ENCODE peak calls at places on chromosomes 4 and X, in ten cellular contexts. One of them, this sample, is unnamed.
A peak's percentile ranks its signal among the peaks of the same experiment; 100 is the strongest.

GRCh38 chr4:75584067-75584466 is 28.2 kb downstream of the ODAPH start:
- DNase-seq in stomach: no peak
- DNase-seq in transverse colon: no peak
- DNase-seq in uterus: no peak
- DNase-seq in spleen: no peak
- DNase-seq in adrenal gland: no peak
- DNase-seq in NB4: no peak
- DNase-seq in heart left ventricle: no peak
- DNase-seq in Peyer's patch: no peak
- DNase-seq in upper lobe of left lung: peak; percentile 36
- DNase-seq in this sample: no peak

GRCh38 chr4:108192056-108192455 is 23.3 kb upstream of the LEF1 start:
- DNase-seq in heart left ventricle: no peak
- DNase-seq in upper lobe of left lung: no peak
- DNase-seq in adrenal gland: no peak
- DNase-seq in spleen: no peak
- DNase-seq in uterus: no peak
- DNase-seq in NB4: peak; percentile 30
- DNase-seq in stomach: no peak
- DNase-seq in Peyer's patch: no peak
- DNase-seq in transverse colon: no peak
- DNase-seq in this sample: no peak

GRCh38 chrX:57583477-57583876 is 8.3 kb upstream of the ZXDB start:
- DNase-seq in adrenal gland: no peak
- DNase-seq in stomach: no peak
- DNase-seq in upper lobe of left lung: no peak
- DNase-seq in transverse colon: peak; percentile 12
- DNase-seq in heart left ventricle: no peak
- DNase-seq in Peyer's patch: no peak
- DNase-seq in NB4: no peak
- DNase-seq in uterus: no peak
- DNase-seq in spleen: no peak
- DNase-seq in this sample: no peak

GRCh38 chr4:10302096-10302495 is 155.1 kb downstream of the ZNF518B start:
- DNase-seq in NB4: no peak
- DNase-seq in heart left ventricle: no peak
- DNase-seq in uterus: no peak
- DNase-seq in adrenal gland: no peak
- DNase-seq in spleen: no peak
- DNase-seq in transverse colon: no peak
- DNase-seq in stomach: no peak
- DNase-seq in Peyer's patch: no peak
- DNase-seq in upper lobe of left lung: no peak
- DNase-seq in this sample: no peak

GRCh38 chr4:139265654-139266053 is 14.4 kb downstream of the MGARP start:
- DNase-seq in NB4: no peak
- DNase-seq in Peyer's patch: no peak
- DNase-seq in uterus: no peak
- DNase-seq in stomach: no peak
- DNase-seq in adrenal gland: no peak
- DNase-seq in transverse colon: no peak
- DNase-seq in heart left ventricle: no peak
- DNase-seq in upper lobe of left lung: no peak
- DNase-seq in spleen: no peak
- DNase-seq in this sample: no peak

GRCh38 chr4:30727409-30727808 is 7.2 kb downstream of the PCDH7 start:
- DNase-seq in Peyer's patch: no peak
- DNase-seq in adrenal gland: no peak
- DNase-seq in upper lobe of left lung: no peak
- DNase-seq in heart left ventricle: no peak
- DNase-seq in transverse colon: no peak
- DNase-seq in NB4: no peak
- DNase-seq in spleen: no peak
- DNase-seq in uterus: no peak
- DNase-seq in stomach: no peak
- DNase-seq in this sample: no peak

GRCh38 chrX:46325312-46325877 is 219.8 kb downstream of the ZNF674 start:
- DNase-seq in NB4: no peak
- DNase-seq in spleen: no peak
- DNase-seq in uterus: no peak
- DNase-seq in transverse colon: no peak
- DNase-seq in stomach: no peak
- DNase-seq in upper lobe of left lung: peak; percentile 21
- DNase-seq in heart left ventricle: no peak
- DNase-seq in Peyer's patch: no peak
- DNase-seq in adrenal gland: peak; percentile 40
- DNase-seq in this sample: peak; percentile 6

GRCh38 chr4:80155286-80155982 is 41.9 kb upstream of the PRDM8 start:
- DNase-seq in adrenal gland: no peak
- DNase-seq in upper lobe of left lung: no peak
- DNase-seq in uterus: no peak
- DNase-seq in Peyer's patch: no peak
- DNase-seq in NB4: no peak
- DNase-seq in spleen: no peak
- DNase-seq in transverse colon: no peak
- DNase-seq in heart left ventricle: no peak
- DNase-seq in stomach: no peak
- DNase-seq in this sample: no peak

GRCh38 chrX:140507223-140507981 is 2.5 kb upstream of the SOX3 start:
- DNase-seq in Peyer's patch: no peak
- DNase-seq in spleen: no peak
- DNase-seq in stomach: no peak
- DNase-seq in transverse colon: no peak
- DNase-seq in NB4: no peak
- DNase-seq in uterus: no peak
- DNase-seq in upper lobe of left lung: no peak
- DNase-seq in adrenal gland: no peak
- DNase-seq in heart left ventricle: no peak
- DNase-seq in this sample: no peak

GRCh38 chr4:10077492-10078335 is 38.9 kb downstream of the WDR1 start:
- DNase-seq in spleen: no peak
- DNase-seq in heart left ventricle: no peak
- DNase-seq in transverse colon: no peak
- DNase-seq in Peyer's patch: peak; percentile 43
- DNase-seq in adrenal gland: peak; percentile 29
- DNase-seq in uterus: peak; percentile 30
- DNase-seq in NB4: no peak
- DNase-seq in stomach: peak; percentile 36
- DNase-seq in upper lobe of left lung: peak; percentile 53
- DNase-seq in this sample: no peak

GRCh38 chr4:31370866-31371465 is 650.8 kb downstream of the PCDH7 start:
- DNase-seq in uterus: no peak
- DNase-seq in adrenal gland: no peak
- DNase-seq in heart left ventricle: no peak
- DNase-seq in upper lobe of left lung: no peak
- DNase-seq in stomach: no peak
- DNase-seq in NB4: peak; percentile 63
- DNase-seq in spleen: no peak
- DNase-seq in transverse colon: no peak
- DNase-seq in Peyer's patch: no peak
- DNase-seq in this sample: peak; percentile 7

GRCh38 chr4:169619518-169619957 is 840 bp upstream of the CLCN3 start:
- DNase-seq in adrenal gland: peak; percentile 55
- DNase-seq in stomach: peak; percentile 67
- DNase-seq in transverse colon: peak; percentile 74
- DNase-seq in heart left ventricle: no peak
- DNase-seq in NB4: peak; percentile 60
- DNase-seq in spleen: peak; percentile 80
- DNase-seq in uterus: peak; percentile 22
- DNase-seq in upper lobe of left lung: peak; percentile 73
- DNase-seq in Peyer's patch: peak; percentile 55
- DNase-seq in this sample: no peak

GRCh38 chrX:51144828-51145442 is 187.7 kb upstream of the NUDT10 start:
- DNase-seq in adrenal gland: peak; percentile 33
- DNase-seq in upper lobe of left lung: peak; percentile 49
- DNase-seq in uterus: no peak
- DNase-seq in spleen: no peak
- DNase-seq in heart left ventricle: no peak
- DNase-seq in Peyer's patch: no peak
- DNase-seq in NB4: peak; percentile 51
- DNase-seq in stomach: no peak
- DNase-seq in transverse colon: no peak
- DNase-seq in this sample: no peak

GRCh38 chr4:148053298-148054003 is 321.6 kb downstream of the ARHGAP10 start:
- DNase-seq in adrenal gland: no peak
- DNase-seq in heart left ventricle: peak; percentile 62
- DNase-seq in uterus: no peak
- DNase-seq in spleen: no peak
- DNase-seq in transverse colon: no peak
- DNase-seq in Peyer's patch: no peak
- DNase-seq in stomach: no peak
- DNase-seq in NB4: no peak
- DNase-seq in upper lobe of left lung: no peak
- DNase-seq in this sample: no peak

GRCh38 chr4:10160280-10160856 is 43.8 kb upstream of the WDR1 start:
- DNase-seq in upper lobe of left lung: no peak
- DNase-seq in Peyer's patch: no peak
- DNase-seq in spleen: no peak
- DNase-seq in stomach: no peak
- DNase-seq in transverse colon: no peak
- DNase-seq in uterus: no peak
- DNase-seq in adrenal gland: no peak
- DNase-seq in NB4: peak; percentile 62
- DNase-seq in heart left ventricle: no peak
- DNase-seq in this sample: no peak

GRCh38 chr4:82901129-82901718 is 689 bp downstream of the THAP9 start:
- DNase-seq in stomach: no peak
- DNase-seq in spleen: no peak
- DNase-seq in Peyer's patch: no peak
- DNase-seq in uterus: no peak
- DNase-seq in NB4: no peak
- DNase-seq in adrenal gland: no peak
- DNase-seq in transverse colon: no peak
- DNase-seq in heart left ventricle: no peak
- DNase-seq in upper lobe of left lung: no peak
- DNase-seq in this sample: no peak
- TF ChIP-seq POLR2A in stomach: peak; percentile 39
- TF ChIP-seq POLR2A in spleen: no peak
- TF ChIP-seq POLR2A in Peyer's patch: no peak
- TF ChIP-seq POLR2A in uterus: no peak
- TF ChIP-seq POLR2A in NB4: no peak
- TF ChIP-seq POLR2A in adrenal gland: no peak
- TF ChIP-seq POLR2A in transverse colon: no peak
- TF ChIP-seq POLR2A in heart left ventricle: no peak
- TF ChIP-seq POLR2A in upper lobe of left lung: no peak
- TF ChIP-seq POLR2A in this sample: peak; percentile 36

GRCh38 chr4:771464-771863 is 54.5 kb downstream of the CPLX1 start:
- DNase-seq in spleen: no peak
- DNase-seq in NB4: no peak
- DNase-seq in Peyer's patch: no peak
- DNase-seq in heart left ventricle: no peak
- DNase-seq in uterus: no peak
- DNase-seq in stomach: no peak
- DNase-seq in transverse colon: no peak
- DNase-seq in adrenal gland: no peak
- DNase-seq in upper lobe of left lung: no peak
- DNase-seq in this sample: no peak

GRCh38 chr4:768076-768475 is 57.9 kb downstream of the CPLX1 start:
- DNase-seq in upper lobe of left lung: no peak
- DNase-seq in NB4: no peak
- DNase-seq in Peyer's patch: no peak
- DNase-seq in transverse colon: no peak
- DNase-seq in uterus: no peak
- DNase-seq in spleen: no peak
- DNase-seq in stomach: no peak
- DNase-seq in adrenal gland: no peak
- DNase-seq in heart left ventricle: no peak
- DNase-seq in this sample: no peak

GRCh38 chr4:770022-770421 is 55.9 kb downstream of the CPLX1 start:
- DNase-seq in Peyer's patch: no peak
- DNase-seq in uterus: no peak
- DNase-seq in NB4: no peak
- DNase-seq in heart left ventricle: peak; percentile 11
- DNase-seq in spleen: no peak
- DNase-seq in stomach: no peak
- DNase-seq in transverse colon: no peak
- DNase-seq in upper lobe of left lung: no peak
- DNase-seq in adrenal gland: no peak
- DNase-seq in this sample: no peak

GRCh38 chr4:768995-769394 is 56.9 kb downstream of the CPLX1 start:
- DNase-seq in transverse colon: no peak
- DNase-seq in adrenal gland: no peak
- DNase-seq in uterus: no peak
- DNase-seq in heart left ventricle: peak; percentile 15
- DNase-seq in upper lobe of left lung: no peak
- DNase-seq in stomach: no peak
- DNase-seq in Peyer's patch: no peak
- DNase-seq in spleen: no peak
- DNase-seq in NB4: no peak
- DNase-seq in this sample: no peak

DNA sequence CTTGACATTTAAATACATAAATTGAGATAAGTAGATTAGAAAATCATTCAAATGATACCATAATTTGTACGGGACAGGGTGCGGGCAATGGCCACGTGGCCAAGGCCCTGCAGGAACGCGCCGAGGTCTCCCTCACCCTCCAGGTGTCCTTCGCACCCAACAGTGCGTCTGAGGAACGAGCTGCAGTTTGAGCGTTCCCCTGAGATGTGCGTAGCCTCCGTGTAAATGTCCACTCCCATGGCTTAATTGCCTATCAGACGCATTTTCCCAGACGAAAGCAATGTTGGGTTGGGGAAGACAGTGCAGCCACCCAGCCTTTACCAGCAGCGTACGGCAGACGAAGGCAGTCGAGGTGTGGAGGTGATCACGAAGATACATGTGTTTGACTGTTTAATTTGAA is 56.4 kb downstream of the CPLX1 start:
- DNase-seq in stomach: no peak
- DNase-seq in adrenal gland: no peak
- DNase-seq in Peyer's patch: no peak
- DNase-seq in spleen: no peak
- DNase-seq in upper lobe of left lung: no peak
- DNase-seq in transverse colon: no peak
- DNase-seq in NB4: no peak
- DNase-seq in uterus: no peak
- DNase-seq in heart left ventricle: peak; percentile 10
- DNase-seq in this sample: no peak
- TF ChIP-seq POLR2A in stomach: no peak
- TF ChIP-seq POLR2A in adrenal gland: no peak
- TF ChIP-seq POLR2A in Peyer's patch: no peak
- TF ChIP-seq POLR2A in spleen: no peak
- TF ChIP-seq POLR2A in upper lobe of left lung: no peak
- TF ChIP-seq POLR2A in transverse colon: no peak
- TF ChIP-seq POLR2A in NB4: no peak
- TF ChIP-seq POLR2A in uterus: no peak
- TF ChIP-seq POLR2A in heart left ventricle: no peak
- TF ChIP-seq POLR2A in this sample: no peak

GRCh38 chrX:48508400-48509244 is at the start of gene PORCN:
- DNase-seq in transverse colon: peak; percentile 88
- DNase-seq in NB4: peak; percentile 85
- DNase-seq in upper lobe of left lung: peak; percentile 83
- DNase-seq in adrenal gland: peak; percentile 83
- DNase-seq in spleen: peak; percentile 95
- DNase-seq in heart left ventricle: peak; percentile 90
- DNase-seq in uterus: peak; percentile 81
- DNase-seq in stomach: peak; percentile 84
- DNase-seq in Peyer's patch: peak; percentile 86
- DNase-seq in this sample: no peak
- TF ChIP-seq POLR2A in transverse colon: peak; percentile 65
- TF ChIP-seq POLR2A in NB4: peak; percentile 66
- TF ChIP-seq POLR2A in upper lobe of left lung: peak; percentile 55
- TF ChIP-seq POLR2A in adrenal gland: no peak
- TF ChIP-seq POLR2A in spleen: peak; percentile 39
- TF ChIP-seq POLR2A in heart left ventricle: no peak
- TF ChIP-seq POLR2A in uterus: no peak
- TF ChIP-seq POLR2A in stomach: no peak
- TF ChIP-seq POLR2A in Peyer's patch: peak; percentile 36
- TF ChIP-seq POLR2A in this sample: peak; percentile 60

GRCh38 chrX:100819837-100820666 is at the start of gene CSTF2:
- DNase-seq in transverse colon: peak; percentile 84
- DNase-seq in uterus: peak; percentile 77
- DNase-seq in Peyer's patch: peak; percentile 83
- DNase-seq in stomach: peak; percentile 80
- DNase-seq in adrenal gland: peak; percentile 78
- DNase-seq in NB4: peak; percentile 91
- DNase-seq in upper lobe of left lung: peak; percentile 79
- DNase-seq in spleen: peak; percentile 95
- DNase-seq in heart left ventricle: peak; percentile 85
- DNase-seq in this sample: peak; percentile 61
- TF ChIP-seq POLR2A in transverse colon: peak; percentile 34
- TF ChIP-seq POLR2A in uterus: no peak
- TF ChIP-seq POLR2A in Peyer's patch: no peak
- TF ChIP-seq POLR2A in stomach: no peak
- TF ChIP-seq POLR2A in adrenal gland: no peak
- TF ChIP-seq POLR2A in NB4: peak; percentile 70
- TF ChIP-seq POLR2A in upper lobe of left lung: no peak
- TF ChIP-seq POLR2A in spleen: no peak
- TF ChIP-seq POLR2A in heart left ventricle: no peak
- TF ChIP-seq POLR2A in this sample: peak; percentile 66

This sample was measured in H54.